ENCODE peak calls at places on chromosomes 7 and 10, in seven cellular contexts. J is ovary, H is kidney, K is tibial artery, O is aorta, B is small intestine, M is DND-41. G is an unnamed sample.

GRCh38 chr7:98119257-98119918 is 12.7 kb downstream of the LMTK2 start:
- DNase-seq in B (no peak), H (no peak), K (no peak), O (no peak), M (no peak), J (no peak), G (no peak)

GRCh38 chr7:2069472-2069860 is 163.3 kb downstream of the MAD1L1 start:
- DNase-seq in H (no peak), O (no peak), K (no peak), M (no peak), B (no peak), J (no peak), G (no peak)

GRCh38 chr10:29257106-29257783 is 31.6 kb upstream of the LYZL1 start:
- DNase-seq in B (no peak), O (peak; percentile 81), K (peak; percentile 94), M (no peak), J (peak; percentile 64), H (peak; percentile 93), G (no peak)

GRCh38 chr7:71363223-71363622 is 231.3 kb downstream of the GALNT17 start:
- DNase-seq in H (no peak), K (no peak), M (no peak), O (no peak), B (no peak), J (no peak), G (no peak)

GRCh38 chr10:22611425-22612111 is 102.8 kb downstream of the PIP4K2A start:
- DNase-seq in K (no peak), O (no peak), M (peak; percentile 79), B (peak; percentile 53), H (no peak), J (no peak), G (peak; percentile 65)

GRCh38 chr7:130649004-130649790 is 19.4 kb downstream of the COPG2 start:
- DNase-seq in B (no peak), M (no peak), H (no peak), J (no peak), O (no peak), K (no peak), G (no peak)

GRCh38 chr7:150727381-150727780 is 9.8 kb upstream of the GIMAP5 start:
- DNase-seq in B (peak; percentile 98), M (no peak), H (no peak), O (no peak), K (no peak), J (no peak), G (no peak)

GRCh38 chr10:50937230-50937907 is 51.9 kb upstream of the A1CF start:
- DNase-seq in J (no peak), H (no peak), K (no peak), O (no peak), M (no peak), B (peak; percentile 70), G (no peak)

GRCh38 chr7:94907420-94908203 is at the start of gene PPP1R9A:
- DNase-seq in O (peak; percentile 76), B (peak; percentile 63), K (peak; percentile 72), H (peak; percentile 80), M (no peak), J (peak; percentile 61), G (no peak)

GRCh38 chr10:88114368-88114767 is 250.9 kb downstream of the PTEN start:
- DNase-seq in M (peak; percentile 62), H (no peak), O (no peak), J (no peak), B (peak; percentile 60), K (peak; percentile 76), G (no peak)

GRCh38 chr10:31928531-31929259 is at the start of gene ARHGAP12:
- DNase-seq in B (peak; percentile 86), H (peak; percentile 97), K (peak; percentile 95), M (peak; percentile 86), J (peak; percentile 93), O (peak; percentile 97), G (peak; percentile 84)

DNA sequence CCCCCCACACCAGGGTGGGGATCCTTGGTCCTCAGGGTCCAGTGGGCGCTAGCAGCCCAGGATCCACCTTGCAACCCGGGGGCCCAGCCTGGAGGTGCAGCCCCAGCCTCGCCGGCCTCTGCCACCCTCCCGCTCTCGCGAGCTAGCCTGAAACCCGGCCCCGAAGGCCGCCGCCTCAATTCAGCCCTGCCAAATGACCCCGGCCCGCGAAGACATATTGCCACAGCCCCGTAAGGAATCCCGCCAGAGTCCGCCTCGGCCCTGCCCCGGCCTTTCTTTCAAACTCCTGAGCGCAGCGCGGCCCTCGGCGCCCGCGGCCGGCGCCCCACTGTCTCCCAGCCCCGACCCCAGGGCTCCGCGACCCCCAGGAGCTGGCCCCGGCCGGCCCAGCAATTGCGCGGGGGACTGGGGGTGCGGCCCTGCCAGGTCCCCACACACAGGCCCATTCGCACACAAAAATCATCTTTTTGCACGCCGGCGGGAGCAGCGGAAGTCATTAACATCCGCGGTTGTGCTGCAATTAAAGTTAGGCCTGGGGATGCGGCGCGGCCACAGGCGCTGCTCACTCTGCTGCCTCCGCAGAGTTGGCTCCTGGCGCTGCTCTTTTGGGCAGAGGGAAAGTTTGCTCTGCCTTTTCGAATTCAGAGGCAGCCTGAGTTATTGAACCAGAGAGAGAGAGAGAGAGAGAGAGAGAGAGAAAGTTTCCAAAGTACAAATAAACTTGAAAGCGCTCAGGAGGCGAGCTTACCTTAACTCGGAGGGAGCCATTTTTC is 4.0 kb downstream of the HOXA5 start:
- DNase-seq in H (peak; percentile 87), B (no peak), M (no peak), K (peak; percentile 62), O (peak; percentile 78), J (no peak), G (no peak)
- H3K4me1 ChIP-seq in H (peaks cover 31% of the 10 kb centered on the region), B (no peaks in the 10 kb centered on the region), M (no peaks in the 10 kb centered on the region), K (peaks cover 20% of the 10 kb centered on the region), O (no peaks in the 10 kb centered on the region), J (peaks cover 1% of the 10 kb centered on the region), G (no peaks in the 10 kb centered on the region)

GRCh38 chr10:26780793-26781601 is 79.8 kb downstream of the ABI1 start:
- DNase-seq in M (no peak), K (no peak), J (no peak), O (no peak), H (no peak), B (no peak), G (no peak)
- H3K4me3 ChIP-seq in M (no peak overlapping the region), K (no peak overlapping the region), J (no peak overlapping the region), O (no peak overlapping the region), H (no peak overlapping the region), B (no peak overlapping the region), G (no peak overlapping the region)

DNA sequence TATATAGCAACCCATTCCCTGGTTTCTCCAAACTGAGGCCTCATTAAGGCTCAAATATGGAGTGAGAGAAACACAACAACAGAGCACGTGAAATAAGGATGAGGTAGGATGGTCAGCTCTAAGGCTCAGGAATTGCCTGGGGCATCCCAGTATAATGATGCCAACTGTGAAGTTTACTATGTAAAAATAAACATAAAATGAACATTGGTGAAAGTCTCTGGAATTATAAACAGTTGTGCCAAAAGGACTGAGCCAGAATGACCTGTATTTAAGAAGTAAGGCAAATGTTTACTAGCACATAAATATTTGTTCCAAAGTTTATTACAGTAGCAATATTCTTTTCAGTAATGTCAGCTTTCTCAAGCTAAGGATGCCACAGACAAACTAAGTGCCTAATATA is 64.6 kb downstream of the ZNF680 start:
- DNase-seq in B (no peak), K (no peak), O (no peak), H (no peak), J (no peak), M (no peak), G (no peak)
- H3K27ac ChIP-seq in B (no peak overlapping the region), K (no peak overlapping the region), O (no peak overlapping the region), H (no peak overlapping the region), J (no peak overlapping the region), M (no peak overlapping the region), G (no peak overlapping the region)

GRCh38 chr7:116877443-116878217 is 15.2 kb downstream of the CAPZA2 start:
- DNase-seq in B (no peak), J (no peak), K (no peak), O (no peak), H (no peak), M (no peak), G (no peak)
- H3K4me1 ChIP-seq in B (peaks cover 9% of the 10 kb centered on the region), J (peaks cover 8% of the 10 kb centered on the region), K (peaks cover 30% of the 10 kb centered on the region), O (peaks cover 15% of the 10 kb centered on the region), H (peaks cover 19% of the 10 kb centered on the region), M (no peaks in the 10 kb centered on the region), G (peaks cover 20% of the 10 kb centered on the region)

DNA sequence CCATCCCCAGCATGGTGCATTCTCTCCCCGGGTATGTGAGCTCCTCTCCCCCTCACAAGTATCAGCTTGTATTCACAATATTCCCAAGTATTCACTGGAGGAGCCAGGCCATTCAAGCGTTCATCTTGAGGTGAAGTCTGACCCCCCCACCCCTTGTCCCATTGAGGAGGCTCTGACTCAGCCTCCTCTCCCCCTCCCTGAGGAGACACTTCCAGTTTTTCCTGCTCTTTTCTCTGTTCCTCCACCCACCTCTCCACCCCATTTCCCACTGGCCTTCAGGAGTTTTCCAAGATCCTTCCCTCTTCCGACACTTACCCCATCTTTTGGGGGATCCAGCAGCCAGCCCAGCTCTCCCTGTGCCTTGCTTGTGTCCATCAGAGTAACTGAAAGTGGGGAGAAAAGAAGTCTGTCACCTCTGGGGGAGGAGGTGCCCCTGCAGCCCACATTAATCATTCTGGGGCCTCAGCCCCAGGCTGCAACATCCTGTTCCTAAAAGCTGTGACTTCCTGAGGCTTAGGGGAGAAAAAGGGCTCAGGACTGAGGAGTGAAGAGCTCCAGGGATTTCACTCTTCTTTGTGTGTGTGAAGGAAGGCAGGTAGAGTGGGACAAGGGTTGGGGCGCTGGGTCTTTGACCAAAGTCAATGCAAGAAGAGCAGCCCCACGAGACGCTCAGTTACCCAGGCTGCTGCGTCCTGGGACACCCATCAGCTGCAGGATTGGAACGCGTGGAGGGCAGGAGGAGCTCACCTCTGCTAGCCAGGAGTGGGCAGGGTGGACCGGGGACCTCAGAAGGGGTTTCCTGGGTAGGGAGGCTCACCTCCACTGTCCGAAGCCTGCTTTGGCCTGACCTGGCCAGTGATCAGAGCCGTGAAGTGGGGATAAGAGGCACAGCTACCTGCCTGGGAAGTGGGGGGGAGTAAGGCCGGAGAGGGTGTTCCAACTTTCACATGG is 1.1 kb downstream of the EPHA1 start:
- DNase-seq in M (peak; percentile 77), K (no peak), J (no peak), B (no peak), O (peak; percentile 71), H (no peak), G (no peak)
- H3K4me3 ChIP-seq in M (no peak overlapping the region), K (no peak overlapping the region), J (no peak overlapping the region), B (peak overlapping the region; percentile 62), O (no peak overlapping the region), H (peak overlapping the region; percentile 66), G (peak overlapping the region; percentile 56)

GRCh38 chr10:62002753-62003152 is 101.3 kb downstream of the ARID5B start:
- DNase-seq in M (no peak), B (no peak), H (no peak), O (no peak), J (no peak), K (no peak), G (no peak)
- H3K27ac ChIP-seq in M (no peak overlapping the region), B (no peak overlapping the region), H (no peak overlapping the region), O (peak overlapping the region; percentile 87), J (no peak overlapping the region), K (peak overlapping the region; percentile 42), G (no peak overlapping the region)